ENCODE peak calls at places on chromosomes 16 and 17, in seven cellular contexts. J is neural progenitor cell, H is GM23248, K is GM23338, S is OCI-LY7, C is hepatocyte, F is MM.1S. Z is an unnamed sample. For H3K4me1, the result is how much of the 10 kb centered on the place peaks cover.

GRCh38 chr17:29084476-29085148 is 41.7 kb downstream of the PIPOX start:
- DNase-seq in J (peak), H (no peak), K (peak), S (no peak), C (peak), F (no peak), Z (no peak)

GRCh38 chr17:4833941-4834501 is 881 bp downstream of the MINK1 start:
- DNase-seq in J (peak), H (peak), K (peak), S (peak), C (peak), F (no peak), Z (peak)

GRCh38 chr16:57479043-57479421 is 7.3 kb downstream of the DOK4 start:
- DNase-seq in J (no peak), H (peak), K (no peak), S (no peak), C (no peak), F (no peak), Z (no peak)

GRCh38 chr17:77886387-77886728 is 72.1 kb upstream of the TNRC6C start:
- DNase-seq in J (no peak), H (no peak), K (no peak), S (peak), C (no peak), F (no peak), Z (no peak)

GRCh38 chr16:84098939-84099338 is 17.8 kb downstream of the MBTPS1 start:
- DNase-seq in J (no peak), H (no peak), K (no peak), S (no peak), C (no peak), F (no peak), Z (no peak)

GRCh38 chr17:13346996-13347762 is 254.6 kb downstream of the HS3ST3A1 start:
- DNase-seq in J (no peak), H (peak), K (no peak), S (no peak), C (peak), F (no peak), Z (peak)

GRCh38 chr17:70034158-70034557 is 40.9 kb upstream of the KCNJ16 start:
- DNase-seq in J (no peak), H (no peak), K (no peak), S (no peak), C (no peak), F (no peak), Z (no peak)

GRCh38 chr16:28321700-28322411 is 29.5 kb downstream of the SBK1 start:
- DNase-seq in J (peak), H (peak), K (peak), S (peak), C (peak), F (peak), Z (peak)

GRCh38 chr16:13312063-13312462 is 410.7 kb downstream of the SHISA9 start:
- DNase-seq in J (no peak), H (no peak), K (no peak), S (no peak), C (no peak), F (no peak), Z (no peak)

GRCh38 chr17:50517504-50518264 is 9.4 kb downstream of the MYCBPAP start:
- DNase-seq in J (no peak), H (no peak), K (no peak), S (no peak), C (no peak), F (no peak), Z (no peak)

GRCh38 chr16:4053663-4054479 is 62.4 kb downstream of the ADCY9 start:
- DNase-seq in J (no peak), H (peak), K (no peak), S (no peak), C (peak), F (no peak), Z (peak)

GRCh38 chr17:39653662-39654331 is 11.4 kb upstream of the TCAP start:
- DNase-seq in J (no peak), H (peak), K (peak), S (peak), C (peak), F (peak), Z (peak)

GRCh38 chr16:56921571-56921970 is 10.4 kb upstream of the HERPUD1 start:
- DNase-seq in J (no peak), H (no peak), K (no peak), S (no peak), C (no peak), F (no peak), Z (no peak)

GRCh38 chr17:70636517-70637133 is 467.3 kb downstream of the KCNJ2 start:
- DNase-seq in J (peak), H (peak), K (peak), S (peak), C (peak), F (peak), Z (peak)

GRCh38 chr17:20086416-20087074 is 77.4 kb downstream of the SPECC1 start:
- DNase-seq in J (no peak), H (no peak), K (no peak), S (no peak), C (no peak), F (no peak), Z (peak)
- H3K4me1 ChIP-seq in J (under half), H (under half), K (under half), S (under half), C (under half), F (under half), Z (under half)

GRCh38 chr17:1737531-1738291 is 5.0 kb upstream of the SERPINF2 start:
- DNase-seq in J (no peak), H (no peak), K (no peak), S (no peak), C (no peak), F (no peak), Z (no peak)

GRCh38 chr17:1733759-1734158 is 8.9 kb upstream of the SERPINF2 start:
- DNase-seq in J (no peak), H (no peak), K (no peak), S (no peak), C (no peak), F (no peak), Z (no peak)

GRCh38 chr17:1735834-1736347 is 6.8 kb upstream of the SERPINF2 start:
- DNase-seq in J (no peak), H (no peak), K (no peak), S (no peak), C (no peak), F (no peak), Z (no peak)

GRCh38 chr17:1735418-1735817 is 7.3 kb upstream of the SERPINF2 start:
- DNase-seq in J (no peak), H (no peak), K (no peak), S (no peak), C (no peak), F (no peak), Z (no peak)

GRCh38 chr17:1736348-1737281 is 6.1 kb upstream of the SERPINF2 start:
- DNase-seq in J (no peak), H (peak), K (no peak), S (no peak), C (peak), F (no peak), Z (no peak)
- TF ChIP-seq EZH2phosphoT487 in J (no peak), H (no peak), K (no peak), S (no peak), C (no peak), F (no peak), Z (no peak)

DNA sequence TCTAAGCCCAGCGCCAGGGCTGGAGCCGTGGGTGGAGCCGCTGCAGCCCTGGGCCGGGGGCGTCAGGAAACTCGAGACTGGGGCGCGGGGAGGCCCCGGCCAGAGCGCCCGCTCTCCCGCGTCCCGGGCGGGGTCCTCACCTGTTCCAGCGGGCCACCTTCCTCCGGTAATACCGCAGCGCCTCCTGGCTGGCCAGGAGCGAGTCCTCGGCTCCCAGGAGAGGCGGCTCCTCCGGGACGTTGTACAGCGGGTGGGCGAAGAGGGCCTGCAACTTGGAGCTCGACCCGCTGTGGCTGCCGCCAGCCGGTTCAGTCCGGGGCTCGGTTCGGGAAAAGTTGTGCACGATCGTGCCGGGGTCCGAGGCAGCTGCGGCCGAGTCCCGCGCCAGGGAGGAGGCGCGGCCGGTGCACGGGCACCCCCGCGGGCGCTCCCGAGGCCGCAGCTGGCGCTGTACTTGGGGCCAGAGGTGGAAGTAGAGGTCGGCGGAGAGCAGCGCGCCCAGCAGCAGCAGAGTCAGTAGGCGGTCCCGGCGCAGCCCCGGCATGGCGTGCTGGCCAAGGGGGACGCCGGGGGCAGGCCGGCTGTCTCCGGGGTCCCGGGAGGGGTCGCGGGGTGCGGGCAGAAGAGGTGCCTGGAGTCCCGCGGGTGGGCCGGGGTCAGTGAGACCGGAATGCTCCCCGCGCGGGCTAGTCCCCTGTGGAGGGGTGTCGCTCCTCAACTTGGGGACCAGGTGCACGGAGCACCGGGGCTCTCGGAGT is 865 bp downstream of the FAM20A start:
- DNase-seq in J (peak), H (peak), K (peak), S (no peak), C (peak), F (no peak), Z (no peak)
- H3K4me1 ChIP-seq in J (under half), H (under half), K (under half), S (under half), C (under half), F (under half), Z (under half)

GRCh38 chr17:82050761-82051641 is 610 bp downstream of the RFNG start:
- DNase-seq in J (no peak), H (peak), K (no peak), S (peak), C (peak), F (no peak), Z (no peak)
- TF ChIP-seq EZH2phosphoT487 in J (no peak), H (no peak), K (no peak), S (no peak), C (no peak), F (no peak), Z (no peak)

GRCh38 chr17:2027528-2028233 is 2.3 kb upstream of the DPH1 start:
- DNase-seq in J (no peak), H (no peak), K (no peak), S (no peak), C (no peak), F (no peak), Z (no peak)

GRCh38 chr17:2030779-2031163 is 818 bp downstream of the DPH1 start:
- DNase-seq in J (peak), H (peak), K (no peak), S (no peak), C (no peak), F (no peak), Z (no peak)

GRCh38 chr17:2028737-2029136 is 1.2 kb upstream of the DPH1 start:
- DNase-seq in J (no peak), H (no peak), K (no peak), S (no peak), C (no peak), F (no peak), Z (no peak)

GRCh38 chr17:2028234-2028614 is 1.7 kb upstream of the DPH1 start:
- DNase-seq in J (no peak), H (no peak), K (no peak), S (no peak), C (no peak), F (no peak), Z (no peak)

DNA sequence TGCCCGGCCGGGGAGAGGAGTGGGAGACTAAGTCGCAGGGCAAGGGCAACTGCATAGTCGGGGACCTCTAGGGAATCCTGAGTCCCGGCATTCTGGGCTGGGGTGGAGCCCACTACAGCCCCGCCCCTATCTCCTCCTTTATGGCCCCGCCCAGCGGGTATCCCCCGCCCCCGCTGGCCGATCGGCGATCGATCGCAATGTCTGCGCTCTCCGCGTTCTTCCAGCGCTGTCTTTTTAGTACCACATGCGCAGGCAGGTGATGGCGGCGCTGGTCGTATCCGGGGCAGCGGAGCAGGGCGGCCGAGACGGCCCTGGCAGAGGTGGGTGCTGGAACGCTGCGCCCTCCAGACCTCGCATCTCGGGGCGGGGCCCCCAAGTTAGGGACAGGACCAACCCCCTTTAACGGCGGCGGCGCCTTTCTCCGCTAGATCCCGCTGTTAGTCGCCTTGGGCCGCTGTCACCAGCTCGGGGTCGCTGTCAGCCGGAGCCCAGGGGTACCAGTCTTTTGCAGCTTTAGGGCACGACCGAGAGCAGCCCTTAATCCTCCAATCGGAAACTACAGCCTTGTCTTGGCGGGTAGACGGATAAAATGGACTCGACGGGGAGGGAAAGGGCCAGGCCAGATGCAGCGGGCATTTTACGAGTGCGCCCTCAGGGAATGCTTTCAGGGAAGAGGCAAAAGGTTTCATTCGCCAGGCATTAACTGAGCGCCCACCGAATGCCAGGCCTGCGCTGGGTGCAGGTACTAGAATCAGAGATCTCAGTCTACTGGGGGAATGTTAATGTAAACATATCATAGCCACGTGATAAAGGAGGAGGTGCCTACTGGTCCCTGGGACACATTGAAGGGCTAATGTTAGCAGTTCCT is at the start of gene DPH1:
- DNase-seq in J (peak), H (peak), K (peak), S (peak), C (peak), F (peak), Z (peak)
- H3K4me1 ChIP-seq in J (under half), H (under half), K (under half), S (under half), C (under half), F (under half), Z (under half)